ENCODE peak calls at places on chromosomes 4 and X, in seven cellular contexts. C is endothelial cell, K is epithelial cell of esophagus, W is Right ventricle myocardium inferior, M is fibroblast of the aortic adventitia, Q is left kidney, R is T47D. J is an unnamed sample.

GRCh38 chrX:67094061-67094460 is 449.8 kb upstream of the AR start:
- DNase-seq in K (no peak), C (no peak), Q (no peak), W (no peak), R (no peak), M (no peak), J (no peak)

GRCh38 chr4:126071346-126072333 is 756.9 kb downstream of the FAT4 start:
- DNase-seq in Q (peak; percentile 26), M (peak; percentile 92), C (no peak), R (no peak), W (no peak), K (peak; percentile 27), J (no peak)

GRCh38 chr4:1764670-1765069 is 28.4 kb upstream of the FGFR3 start:
- DNase-seq in W (no peak), M (no peak), K (no peak), Q (no peak), C (no peak), R (no peak), J (no peak)

GRCh38 chr4:164572877-164573279 is 181.1 kb upstream of the SMIM31 start:
- DNase-seq in Q (no peak), R (no peak), C (no peak), M (peak; percentile 57), K (peak; percentile 84), W (no peak), J (no peak)

GRCh38 chr4:37594095-37594494 is 92.1 kb downstream of the RELL1 start:
- DNase-seq in M (no peak), R (no peak), C (no peak), Q (no peak), K (peak; percentile 22), W (no peak), J (no peak)

GRCh38 chrX:100611951-100612350 is 24.7 kb downstream of the TSPAN6 start:
- DNase-seq in W (no peak), C (no peak), R (no peak), Q (no peak), K (no peak), M (no peak), J (no peak)

GRCh38 chr4:87622303-87622702 is 14.0 kb downstream of the DSPP start:
- DNase-seq in W (no peak), C (no peak), M (no peak), K (no peak), Q (no peak), R (no peak), J (no peak)

GRCh38 chrX:150436200-150436599 is 73.1 kb downstream of the MAMLD1 start:
- DNase-seq in Q (no peak), C (no peak), M (no peak), K (no peak), R (no peak), W (no peak), J (no peak)

GRCh38 chrX:39808471-39808917 is 289.3 kb downstream of the BCOR start:
- DNase-seq in C (no peak), K (no peak), M (peak; percentile 77), Q (peak; percentile 72), W (no peak), R (no peak), J (no peak)

GRCh38 chrX:103378990-103379389 is 2.7 kb downstream of the BEX3 start:
- DNase-seq in W (no peak), M (no peak), R (no peak), K (no peak), C (no peak), Q (no peak), J (no peak)

GRCh38 chr4:176548571-176548970 is 228.8 kb downstream of the SPCS3 start:
- DNase-seq in M (peak; percentile 37), W (no peak), Q (no peak), R (no peak), K (peak; percentile 79), C (no peak), J (no peak)

GRCh38 chr4:38073596-38074234 is 113.5 kb downstream of the PTTG2 start:
- DNase-seq in M (peak; percentile 73), K (no peak), C (no peak), R (no peak), W (no peak), Q (no peak), J (no peak)

GRCh38 chr4:186554890-186555827 is at the start of gene MTNR1A:
- DNase-seq in Q (peak; percentile 75), W (no peak), K (peak; percentile 16), C (peak; percentile 34), M (no peak), R (no peak), J (peak; percentile 55)

GRCh38 chrX:115399306-115399705 is 109.8 kb downstream of the LUZP4 start:
- DNase-seq in K (no peak), C (no peak), R (no peak), M (no peak), W (no peak), Q (no peak), J (no peak)

GRCh38 chrX:154890990-154891639 is 5.0 kb downstream of the F8A1 start:
- DNase-seq in C (no peak), M (peak; percentile 2), K (no peak), Q (peak; percentile 19), W (no peak), R (no peak), J (peak; percentile 14)

GRCh38 chrX:108091878-108092291 is 307 bp downstream of the ATG4A start:
- DNase-seq in K (peak; percentile 27), Q (no peak), W (no peak), M (peak; percentile 4), C (no peak), R (no peak), J (peak; percentile 40)

GRCh38 chrX:121301822-121302221 is 254.4 kb downstream of the GLUD2 start:
- DNase-seq in Q (no peak), K (no peak), W (no peak), C (no peak), M (no peak), R (no peak), J (no peak)

GRCh38 chr4:87224036-87224923 is 3.9 kb upstream of the KLHL8 start:
- DNase-seq in C (no peak), Q (peak; percentile 45), M (no peak), W (no peak), K (no peak), R (no peak), J (no peak)

GRCh38 chr4:7218686-7219085 is 26.3 kb downstream of the SORCS2 start:
- DNase-seq in Q (no peak), M (no peak), W (no peak), R (no peak), C (no peak), K (no peak), J (no peak)

J was measured in HEK293T.